ENCODE peak calls at places on chromosomes 3 and 15, in four cellular contexts. O is HCT116, W is hepatocyte, I is PC-3. B is an unnamed sample.
A peak's percentile ranks its signal among the peaks of the same experiment; 100 is the strongest.

GRCh38 chr3:166455724-166456123 is 618.5 kb upstream of the BCHE start:
- DNase-seq in O (no peak), W (no peak), I (peak; percentile 66), B (no peak)

GRCh38 chr3:66789584-66790237 is 208.4 kb upstream of the KBTBD8 start:
- DNase-seq in O (no peak), W (no peak), I (no peak), B (no peak)

GRCh38 chr3:155701882-155702465 is 42.9 kb downstream of the PLCH1 start:
- DNase-seq in O (peak; percentile 31), W (peak; percentile 84), I (peak; percentile 90), B (peak; percentile 82)

GRCh38 chr3:77096966-77097890 is 57.3 kb downstream of the ROBO2 start:
- DNase-seq in O (no peak), W (no peak), I (peak; percentile 12), B (no peak)

GRCh38 chr3:155441506-155441905 is 148.0 kb upstream of the STRIT1 start:
- DNase-seq in O (no peak), W (no peak), I (no peak), B (no peak)

GRCh38 chr3:55333041-55333440 is 154.1 kb downstream of the WNT5A start:
- DNase-seq in O (no peak), W (no peak), I (no peak), B (no peak)

GRCh38 chr15:69413822-69414701 is at the start of gene KIF23:
- DNase-seq in O (peak; percentile 86), W (peak; percentile 96), I (peak; percentile 96), B (peak; percentile 96)

GRCh38 chr15:73633991-73634495 is 854 bp upstream of the NPTN start:
- DNase-seq in O (peak; percentile 85), W (peak; percentile 60), I (peak; percentile 98), B (no peak)

GRCh38 chr15:94844533-94845390 is 613.4 kb downstream of the MCTP2 start:
- DNase-seq in O (no peak), W (peak; percentile 85), I (no peak), B (peak; percentile 76)

GRCh38 chr3:46829699-46830208 is 33.5 kb downstream of the MYL3 start:
- DNase-seq in O (no peak), W (no peak), I (no peak), B (no peak)

GRCh38 chr15:79184465-79184892 is 93.9 kb upstream of the RASGRF1 start:
- DNase-seq in O (peak; percentile 51), W (peak; percentile 83), I (peak; percentile 72), B (peak; percentile 89)

GRCh38 chr15:60469893-60470641 is 8.9 kb downstream of the ICE2 start:
- DNase-seq in O (no peak), W (no peak), I (peak; percentile 26), B (no peak)

GRCh38 chr3:177357352-177358084 is 160.2 kb upstream of the TBL1XR1 start:
- DNase-seq in O (peak; percentile 97), W (peak; percentile 83), I (peak; percentile 73), B (peak; percentile 37)

GRCh38 chr15:73908030-73908821 is 18.0 kb upstream of the LOXL1 start:
- DNase-seq in O (peak; percentile 32), W (peak; percentile 90), I (peak; percentile 60), B (peak; percentile 90)

GRCh38 chr3:189961525-189962161 is 159.1 kb downstream of the P3H2 start:
- DNase-seq in O (peak; percentile 75), W (peak; percentile 90), I (peak; percentile 95), B (peak; percentile 85)

GRCh38 chr3:36864180-36865053 is 80.4 kb downstream of the TRANK1 start:
- DNase-seq in O (no peak), W (no peak), I (no peak), B (no peak)

GRCh38 chr3:15576475-15576874 is 24.9 kb downstream of the HACL1 start:
- DNase-seq in O (no peak), W (no peak), I (no peak), B (no peak)

GRCh38 chr15:29220852-29221251 is 48.8 kb downstream of the NSMCE3 start:
- DNase-seq in O (no peak), W (no peak), I (no peak), B (no peak)

GRCh38 chr3:27352047-27352446 is 17.1 kb downstream of the NEK10 start:
- DNase-seq in O (no peak), W (no peak), I (no peak), B (no peak)

GRCh38 chr15:74783072-74783807 is 1.4 kb downstream of the CSK start:
- DNase-seq in O (no peak), W (peak; percentile 51), I (no peak), B (peak; percentile 49)

GRCh38 chr3:149471991-149472390 is 2.5 kb upstream of the TM4SF4 start:
- DNase-seq in O (no peak), W (no peak), I (no peak), B (no peak)

GRCh38 chr15:33860749-33861148 is 107.5 kb upstream of the CHRM5 start:
- DNase-seq in O (peak; percentile 13), W (no peak), I (peak; percentile 82), B (no peak)

GRCh38 chr3:189282751-189283150 is 111.0 kb downstream of the TPRG1 start:
- DNase-seq in O (no peak), W (no peak), I (no peak), B (no peak)

GRCh38 chr15:31262901-31263671 is 63.5 kb upstream of the KLF13 start:
- DNase-seq in O (no peak), W (no peak), I (no peak), B (no peak)

GRCh38 chr3:138365991-138366759 is 17.8 kb downstream of the MRAS start:
- DNase-seq in O (no peak), W (no peak), I (no peak), B (no peak)

GRCh38 chr3:193780810-193781472 is 187.9 kb downstream of the OPA1 start:
- DNase-seq in O (no peak), W (peak; percentile 89), I (peak; percentile 95), B (peak; percentile 87)

GRCh38 chr3:156183396-156183795 is 63.0 kb downstream of the KCNAB1 start:
- DNase-seq in O (no peak), W (no peak), I (no peak), B (no peak)

GRCh38 chr3:25074151-25074550 is 353.9 kb upstream of the RARB start:
- DNase-seq in O (no peak), W (no peak), I (no peak), B (no peak)

GRCh38 chr3:28328188-28329151 is 20.1 kb upstream of the ZCWPW2 start:
- DNase-seq in O (no peak), W (peak; percentile 44), I (peak; percentile 75), B (peak; percentile 16)

GRCh38 chr3:14031271-14031670 is 93.4 kb downstream of the CHCHD4 start:
- DNase-seq in O (no peak), W (no peak), I (peak; percentile 53), B (no peak)

GRCh38 chr3:73547427-73548036 is 77.2 kb downstream of the PDZRN3 start:
- DNase-seq in O (no peak), W (peak; percentile 67), I (no peak), B (no peak)

GRCh38 chr3:77240072-77240650 is 200.3 kb downstream of the ROBO2 start:
- DNase-seq in O (no peak), W (no peak), I (no peak), B (no peak)

DNA sequence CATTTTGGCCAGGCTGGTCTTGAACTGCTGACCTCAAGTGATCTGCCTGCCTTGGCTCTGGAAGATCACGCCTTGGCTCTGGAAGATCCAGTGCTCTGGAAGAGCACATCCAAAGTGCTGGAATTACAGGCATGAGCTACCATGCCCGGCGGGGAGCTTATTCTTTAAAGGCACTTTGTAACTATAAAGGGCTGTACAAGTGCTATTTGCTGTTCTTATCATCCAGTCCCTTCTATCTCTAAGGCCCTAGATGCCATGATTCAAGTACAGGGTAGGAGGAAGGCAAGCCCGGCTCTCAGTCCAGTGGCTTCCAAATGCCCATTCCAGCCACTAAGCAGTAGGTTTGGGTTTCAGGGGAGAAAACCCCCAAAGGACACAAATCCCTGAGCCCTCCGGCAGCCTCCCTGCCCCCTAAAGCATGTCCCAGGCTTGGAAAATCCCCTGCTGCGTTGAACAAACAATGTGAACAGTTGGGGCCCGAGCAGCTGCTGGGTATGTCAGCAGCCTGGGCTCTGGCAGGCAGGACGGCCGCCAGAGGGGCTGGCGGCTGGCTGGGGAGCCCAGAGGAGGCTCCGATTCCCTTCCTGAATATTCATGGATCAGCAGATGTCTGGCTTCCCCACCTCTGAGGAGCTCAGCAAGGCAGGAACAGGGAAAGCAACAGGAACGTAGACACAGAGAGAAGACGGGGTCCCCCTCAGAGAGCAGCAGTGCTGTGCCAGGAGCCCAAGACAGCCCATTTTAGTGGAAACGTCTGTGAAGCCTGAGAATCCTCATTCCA is 7.7 kb downstream of the IGDCC4 start:
- DNase-seq in O (no peak), W (peak; percentile 82), I (no peak), B (peak; percentile 95)
- TF ChIP-seq EZH2phosphoT487 in O (no peak), W (no peak), I (no peak), B (no peak)

GRCh38 chr3:42501681-42502428 is 588 bp upstream of the VIPR1 start:
- DNase-seq in O (no peak), W (peak; percentile 82), I (peak; percentile 65), B (peak; percentile 67)
- TF ChIP-seq EZH2 in O (no peak), W (no peak), I (no peak), B (peak; percentile 86)

DNA sequence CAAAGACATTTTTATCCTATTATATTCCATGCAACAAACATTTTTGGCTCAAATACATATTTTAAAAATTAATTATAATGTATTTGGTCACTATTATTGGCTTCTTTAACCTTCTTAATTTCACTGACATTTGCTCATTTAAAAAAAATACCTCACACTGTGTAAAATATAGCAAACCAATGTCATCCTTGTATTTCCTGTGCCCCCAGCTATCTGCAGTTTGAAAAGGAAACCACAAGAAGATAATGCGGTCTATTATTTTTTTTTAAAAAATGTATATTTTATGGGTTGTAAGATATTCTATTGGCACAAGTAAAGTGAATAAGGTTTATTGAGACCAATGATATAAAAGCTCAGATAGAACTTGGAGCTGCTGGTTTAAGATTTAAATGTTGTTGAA is 904.2 kb downstream of the SI start:
- DNase-seq in O (no peak), W (no peak), I (no peak), B (no peak)
- TF ChIP-seq EZH2phosphoT487 in O (no peak), W (no peak), I (no peak), B (no peak)

DNA sequence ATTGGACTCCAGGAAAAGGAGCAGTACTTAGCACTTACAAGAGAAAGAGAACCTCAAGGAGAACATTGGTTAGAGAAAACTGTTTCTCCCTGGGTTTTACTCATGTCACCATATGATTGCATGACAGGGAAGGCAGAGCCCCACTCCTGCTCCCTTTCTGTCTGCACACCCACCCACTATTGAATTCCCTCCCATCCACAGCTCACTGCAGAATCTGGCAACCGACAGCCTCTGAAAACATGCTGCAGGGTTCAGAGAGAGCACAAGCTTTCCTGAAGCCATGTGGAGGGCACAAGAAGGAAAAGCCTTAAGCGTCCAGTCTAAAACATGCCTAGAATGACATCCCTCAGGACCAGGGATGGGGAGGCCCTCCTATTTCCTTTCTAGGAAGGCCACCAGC is 3.0 kb upstream of the IL17RD start:
- DNase-seq in O (no peak), W (no peak), I (no peak), B (no peak)
- TF ChIP-seq EZH2 in O (no peak), W (no peak), I (no peak), B (no peak)

GRCh38 chr3:159825216-159825854 is 163.3 kb upstream of the IL12A start:
- DNase-seq in O (no peak), W (no peak), I (peak; percentile 35), B (no peak)
- TF ChIP-seq EZH2phosphoT487 in O (no peak), W (no peak), I (no peak), B (no peak)